ENCODE peak calls at places on chromosomes 4 and X, in seven cellular contexts. C is stomach, K is IMR-90, B is lung, Z is H9, F is lower lobe of right lung, O is upper lobe of left lung. D is an unnamed sample.

GRCh38 chr4:95362066-95362465 is 186.7 kb downstream of the UNC5C start:
- DNase-seq in C (no peak), Z (no peak), B (no peak), O (no peak), K (no peak), F (no peak), D (no peak)

GRCh38 chr4:83113429-83113786 is 1.1 kb downstream of the PLAC8 start:
- DNase-seq in O (no peak), B (no peak), F (no peak), K (no peak), Z (no peak), C (no peak), D (no peak)

GRCh38 chrX:22666441-22666840 is 333.3 kb upstream of the DDX53 start:
- DNase-seq in Z (peak), B (no peak), K (peak), O (no peak), F (no peak), C (no peak), D (peak)

GRCh38 chrX:68838571-68838910 is 9.7 kb downstream of the EFNB1 start:
- DNase-seq in O (no peak), B (no peak), F (no peak), Z (no peak), C (no peak), K (no peak), D (no peak)

GRCh38 chr4:184406915-184407314 is 67.4 kb downstream of the IRF2 start:
- DNase-seq in B (no peak), Z (no peak), K (no peak), F (no peak), O (no peak), C (peak), D (peak)

GRCh38 chrX:123739474-123739873 is 6.6 kb upstream of the THOC2 start:
- DNase-seq in F (no peak), Z (no peak), O (no peak), C (no peak), B (no peak), K (no peak), D (no peak)

GRCh38 chr4:140755811-140756291 is 334 bp downstream of the TBC1D9 start:
- DNase-seq in F (peak), C (peak), Z (peak), K (peak), O (peak), B (peak), D (no peak)

GRCh38 chr4:54213812-54214211 is 15.3 kb upstream of the PDGFRA start:
- DNase-seq in K (no peak), C (peak), B (no peak), F (no peak), O (no peak), Z (no peak), D (no peak)

GRCh38 chrX:38859602-38860001 is 58.3 kb downstream of the MID1IP1 start:
- DNase-seq in K (peak), O (no peak), Z (no peak), B (no peak), F (no peak), C (no peak), D (no peak)

GRCh38 chr4:161577604-161578301 is 586.0 kb downstream of the FSTL5 start:
- DNase-seq in C (no peak), Z (no peak), K (peak), B (no peak), O (no peak), F (no peak), D (no peak)

GRCh38 chr4:94453534-94453963 is 1.8 kb downstream of the PDLIM5 start:
- DNase-seq in Z (no peak), B (no peak), F (no peak), O (no peak), C (no peak), K (no peak), D (no peak)

GRCh38 chrX:77597090-77597489 is 149.9 kb downstream of the FGF16 start:
- DNase-seq in F (no peak), B (no peak), C (no peak), O (no peak), Z (no peak), K (peak), D (no peak)

GRCh38 chr4:95107635-95108034 is 349.9 kb downstream of the BMPR1B start:
- DNase-seq in Z (no peak), K (peak), F (no peak), O (no peak), B (no peak), C (peak), D (no peak)

GRCh38 chr4:80173841-80174240 is 23.5 kb upstream of the PRDM8 start:
- DNase-seq in C (no peak), Z (no peak), F (no peak), B (no peak), K (peak), O (no peak), D (no peak)

GRCh38 chr4:10013722-10014121 is 7.6 kb downstream of the SLC2A9 start:
- DNase-seq in O (peak), B (peak), F (peak), K (no peak), Z (peak), C (peak), D (no peak)

GRCh38 chrX:100381613-100382012 is 28.5 kb downstream of the PCDH19 start:
- DNase-seq in O (no peak), C (no peak), K (no peak), Z (no peak), F (no peak), B (no peak), D (no peak)

GRCh38 chr4:152885185-152885584 is 50.9 kb upstream of the FHDC1 start:
- DNase-seq in B (no peak), O (no peak), Z (no peak), K (no peak), C (no peak), F (no peak), D (no peak)

GRCh38 chrX:53280703-53281320 is 572 bp downstream of the IQSEC2 start:
- DNase-seq in O (no peak), K (peak), C (no peak), Z (no peak), B (no peak), F (no peak), D (no peak)

GRCh38 chr4:184292877-184293276 is 75.2 kb upstream of the ENPP6 start:
- DNase-seq in F (no peak), B (no peak), Z (no peak), O (no peak), C (no peak), K (no peak), D (no peak)

GRCh38 chr4:126705271-126705670 is 927.5 kb upstream of the INTU start:
- DNase-seq in C (no peak), B (no peak), K (peak), Z (no peak), F (no peak), O (no peak), D (no peak)

DNA sequence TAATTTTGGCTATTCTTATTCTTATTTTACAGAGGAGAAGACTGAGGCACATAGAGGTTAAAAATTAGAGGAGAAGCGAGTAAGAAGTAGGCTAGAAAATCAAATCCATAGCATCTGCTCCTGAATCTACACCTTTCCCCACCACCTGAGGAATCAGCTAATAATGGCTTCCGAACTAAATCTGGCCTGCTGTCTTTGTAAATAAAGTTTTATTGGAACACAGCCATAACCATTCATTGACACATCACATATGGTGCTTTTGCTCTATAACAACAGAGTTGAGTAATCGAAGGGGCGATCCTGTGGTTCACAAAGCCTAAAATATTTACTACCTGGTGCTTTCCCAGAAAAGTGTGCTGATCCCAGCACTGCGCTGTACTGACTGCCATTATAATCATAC is 38.2 kb downstream of the F11 start:
- DNase-seq in F (no peak), B (no peak), O (no peak), C (no peak), K (no peak), Z (no peak), D (no peak)
- H3K27ac ChIP-seq in F (no peak), B (no peak), O (no peak), C (no peak), K (no peak), Z (no peak), D (no peak)

GRCh38 chr4:81215219-81215892 is at the start of gene PRKG2:
- DNase-seq in C (no peak), B (peak), O (peak), Z (peak), K (no peak), F (peak), D (no peak)

GRCh38 chr4:81213671-81214070 is 1.4 kb downstream of the PRKG2 start:
- DNase-seq in C (no peak), B (no peak), K (no peak), O (no peak), Z (no peak), F (no peak), D (no peak)

GRCh38 chr4:81215936-81216335 is 914 bp upstream of the PRKG2 start:
- DNase-seq in C (no peak), O (no peak), K (no peak), B (no peak), F (no peak), Z (no peak), D (no peak)

GRCh38 chr4:81214144-81214517 is 891 bp downstream of the PRKG2 start:
- DNase-seq in K (no peak), B (no peak), Z (no peak), O (no peak), F (no peak), C (no peak), D (no peak)

GRCh38 chr4:81214518-81215218 is 354 bp downstream of the PRKG2 start:
- DNase-seq in O (peak), B (peak), K (peak), Z (peak), C (no peak), F (peak), D (no peak)
- H3K27ac ChIP-seq in O (peak), B (no peak), K (peak), Z (no peak), C (no peak), F (peak), D (no peak)

GRCh38 chr4:56981795-56982201 is 3.1 kb downstream of the POLR2B start:
- DNase-seq in C (no peak), Z (no peak), F (no peak), O (no peak), K (peak), B (no peak), D (no peak)
- H3K27ac ChIP-seq in C (no peak), Z (no peak), F (no peak), O (no peak), K (no peak), B (no peak), D (no peak)

DNA sequence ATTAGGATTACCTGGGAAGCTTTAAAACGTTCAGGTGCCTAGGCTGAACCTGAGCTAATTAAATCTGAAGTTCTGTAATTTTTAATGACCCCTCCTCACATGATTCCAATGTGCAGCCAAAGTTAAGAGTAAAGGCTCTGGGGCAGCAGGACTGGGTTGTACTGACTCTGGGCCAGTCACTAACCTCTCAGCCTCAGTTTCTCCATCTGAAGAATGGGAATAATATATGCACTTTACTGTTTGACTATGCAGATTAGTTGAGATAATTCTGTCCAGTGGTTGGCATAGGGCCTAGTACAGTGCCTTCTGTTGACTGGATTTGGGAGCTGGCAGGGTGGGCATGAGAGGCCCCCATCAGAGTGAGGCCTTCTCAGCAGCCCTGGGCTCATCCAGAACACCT is 6.6 kb upstream of the MGST2 start:
- DNase-seq in Z (no peak), K (no peak), O (no peak), C (no peak), B (no peak), F (no peak), D (no peak)
- H3K27ac ChIP-seq in Z (no peak), K (no peak), O (no peak), C (no peak), B (no peak), F (no peak), D (no peak)

DNA sequence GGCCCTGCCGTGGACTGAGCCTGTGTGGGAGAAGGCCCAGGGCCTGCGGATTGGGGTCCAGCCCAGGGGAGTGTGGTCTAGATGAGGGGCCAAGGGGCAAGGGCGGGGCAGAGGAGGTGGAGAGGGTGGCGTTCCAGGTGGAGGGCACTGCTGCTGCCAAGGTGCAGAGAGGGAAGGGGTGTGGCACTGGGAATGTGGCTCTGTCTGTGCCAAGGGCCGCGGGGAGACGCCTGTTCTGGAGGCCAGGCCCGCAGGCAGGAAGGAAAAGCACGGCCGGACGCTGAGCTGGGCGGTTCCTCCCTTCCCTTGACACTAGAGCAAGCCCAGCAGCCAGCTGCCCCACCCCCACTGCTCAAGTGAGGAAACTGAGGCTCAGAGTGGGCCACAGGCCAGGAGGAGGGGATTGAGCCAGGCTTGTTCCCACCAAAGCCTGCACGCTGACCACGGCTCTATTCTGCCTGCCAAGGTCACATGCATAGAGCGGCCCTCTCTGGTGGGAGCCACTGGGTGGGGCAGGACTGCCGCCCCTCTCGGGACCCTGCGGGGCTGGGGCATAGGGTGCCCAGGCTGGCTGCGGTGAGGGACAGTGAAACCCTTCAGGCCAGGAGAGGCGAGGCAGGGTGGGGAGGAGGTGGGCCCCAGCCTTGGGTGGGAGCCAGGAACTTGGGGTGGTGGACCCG is 13.0 kb downstream of the SH3BP2 start:
- DNase-seq in Z (no peak), K (no peak), F (peak), O (peak), B (peak), C (peak), D (no peak)
- H3K27ac ChIP-seq in Z (no peak), K (no peak), F (peak), O (peak), B (peak), C (peak), D (no peak)

GRCh38 chrX:78769356-78769755 is 21.8 kb downstream of the LPAR4 start:
- DNase-seq in Z (no peak), O (no peak), F (no peak), C (no peak), B (no peak), K (no peak), D (no peak)
- H3K27ac ChIP-seq in Z (no peak), O (no peak), F (no peak), C (no peak), B (no peak), K (no peak), D (no peak)

GRCh38 chr4:5900844-5901243 is 8.0 kb upstream of the CRMP1 start:
- DNase-seq in B (no peak), K (no peak), C (no peak), Z (no peak), F (no peak), O (no peak), D (no peak)
- H3K27ac ChIP-seq in B (no peak), K (no peak), C (no peak), Z (no peak), F (no peak), O (no peak), D (no peak)

GRCh38 chrX:118216086-118216485 is 99.5 kb upstream of the KLHL13 start:
- DNase-seq in B (no peak), K (no peak), Z (no peak), O (no peak), F (no peak), C (no peak), D (no peak)
- H3K27ac ChIP-seq in B (no peak), K (no peak), Z (no peak), O (no peak), F (no peak), C (no peak), D (no peak)